ENCODE peak calls at places on chromosomes 13 and 19, in five cellular contexts. A is non-pigmented ciliary epithelial cell; H is epithelial cell of esophagus; S is activated CD4-positive, CD25-positive, alpha-beta regulatory T cell treated with anti-CD3 and anti-CD28 coated beads, Interleukin-2, amount 50 U/mL, for 16 hours; R is type B pancreatic cell. J is an unnamed sample.

GRCh38 chr13:20403826-20404225 is 121.8 kb downstream of the CRYL1 start:
- DNase-seq in A (no peak), H (no peak), S (no peak), R (peak; percentile 40), J (no peak)

GRCh38 chr13:106625578-106625977 is 57.6 kb upstream of the ARGLU1 start:
- DNase-seq in A (no peak), H (no peak), S (no peak), R (no peak), J (no peak)

GRCh38 chr13:84130739-84131138 is 248.5 kb upstream of the SLITRK1 start:
- DNase-seq in A (no peak), H (peak; percentile 37), S (no peak), R (no peak), J (no peak)

GRCh38 chr19:16263115-16263839 is 61.3 kb upstream of the KLF2 start:
- DNase-seq in A (no peak), H (no peak), S (no peak), R (no peak), J (no peak)

GRCh38 chr19:9128171-9128570 is 1.4 kb upstream of the OR7G3 start:
- DNase-seq in A (peak; percentile 18), H (peak; percentile 61), S (no peak), R (no peak), J (no peak)

GRCh38 chr19:18833849-18834643 is 2.3 kb downstream of the UPF1 start:
- DNase-seq in A (no peak), H (peak; percentile 39), S (no peak), R (no peak), J (no peak)

GRCh38 chr13:94707400-94708021 is 4.8 kb downstream of the SOX21 start:
- DNase-seq in A (no peak), H (no peak), S (no peak), R (no peak), J (no peak)

GRCh38 chr13:79283742-79284141 is 122.3 kb downstream of the RBM26 start:
- DNase-seq in A (no peak), H (no peak), S (no peak), R (no peak), J (no peak)

GRCh38 chr19:35903550-35904179 is 1.3 kb downstream of the HCST start:
- DNase-seq in A (no peak), H (peak; percentile 48), S (peak; percentile 75), R (no peak), J (peak; percentile 72)

GRCh38 chr13:111289251-111289650 is 31.2 kb upstream of the TEX29 start:
- DNase-seq in A (no peak), H (no peak), S (no peak), R (no peak), J (no peak)

GRCh38 chr13:44171151-44171550 is 202.5 kb upstream of the SERP2 start:
- DNase-seq in A (no peak), H (peak; percentile 15), S (no peak), R (no peak), J (no peak)

GRCh38 chr19:55241935-55242464 is 13.4 kb upstream of the TMEM86B start:
- DNase-seq in A (no peak), H (no peak), S (no peak), R (no peak), J (no peak)

GRCh38 chr13:95275322-95276118 is 25.7 kb downstream of the ABCC4 start:
- DNase-seq in A (no peak), H (peak; percentile 45), S (no peak), R (no peak), J (no peak)

GRCh38 chr19:7677664-7678311 is 898 bp downstream of the MCEMP1 start:
- DNase-seq in A (no peak), H (no peak), S (no peak), R (no peak), J (no peak)

GRCh38 chr13:23600100-23600499 is 29.9 kb downstream of the TNFRSF19 start:
- DNase-seq in A (no peak), H (no peak), S (no peak), R (no peak), J (no peak)

GRCh38 chr13:106210327-106210726 is 325.1 kb downstream of the EFNB2 start:
- DNase-seq in A (no peak), H (no peak), S (no peak), R (no peak), J (no peak)

GRCh38 chr13:75600371-75600770 is 35.8 kb upstream of the LMO7 start:
- DNase-seq in A (no peak), H (no peak), S (no peak), R (no peak), J (no peak)

GRCh38 chr19:47228937-47229673 is 1.9 kb downstream of the BBC3 start:
- DNase-seq in A (no peak), H (peak; percentile 47), S (no peak), R (no peak), J (no peak)

GRCh38 chr13:76646946-76647345 is 239.3 kb downstream of the KCTD12 start:
- DNase-seq in A (no peak), H (peak; percentile 15), S (no peak), R (no peak), J (no peak)

GRCh38 chr13:40613192-40613818 is 53.1 kb downstream of the FOXO1 start:
- DNase-seq in A (no peak), H (no peak), S (no peak), R (no peak), J (no peak)

GRCh38 chr13:113207890-113208423 is 512 bp downstream of the PCID2 start:
- DNase-seq in A (no peak), H (peak; percentile 48), S (no peak), R (no peak), J (peak; percentile 35)

GRCh38 chr13:50419896-50420295 is 404.7 kb downstream of the KCNRG start:
- DNase-seq in A (no peak), H (no peak), S (no peak), R (no peak), J (peak; percentile 26)

GRCh38 chr19:33298146-33298911 is 4.0 kb downstream of the CEBPA start:
- DNase-seq in A (no peak), H (peak; percentile 94), S (no peak), R (no peak), J (no peak)

GRCh38 chr13:20101467-20102316 is 59.2 kb downstream of the GJA3 start:
- DNase-seq in A (no peak), H (peak; percentile 20), S (no peak), R (no peak), J (no peak)

J was measured in left ventricle myocardium inferior.